ENCODE peak calls at places on chromosomes 4 and X, in seven cellular contexts. Q is NCI-H446, X is T-helper 1 cell, K is HT1080, B is ELR, P is GM18507, C is astrocyte of the cerebellum. G is an unnamed sample.

GRCh38 chr4:38488891-38489861 is 174.8 kb upstream of the KLF3 start:
- DNase-seq in Q (no peak), X (no peak), K (no peak), B (no peak), P (no peak), C (no peak), G (no peak)

GRCh38 chr4:123345132-123345923 is 51.3 kb upstream of the SPRY1 start:
- DNase-seq in Q (no peak), X (no peak), K (no peak), B (no peak), P (no peak), C (no peak), G (no peak)

GRCh38 chr4:77697860-77698599 is 92.4 kb downstream of the CXCL13 start:
- DNase-seq in Q (no peak), X (no peak), K (peak), B (peak), P (no peak), C (peak), G (peak)

GRCh38 chrX:119655125-119655524 is 37.8 kb downstream of the SEPTIN6 start:
- DNase-seq in Q (no peak), X (peak), K (peak), B (peak), P (no peak), C (peak), G (no peak)

GRCh38 chrX:72262077-72262476 is 15.0 kb downstream of the RPS4X start:
- DNase-seq in Q (no peak), X (no peak), K (no peak), B (no peak), P (no peak), C (no peak), G (no peak)

GRCh38 chr4:177339794-177340374 is 30.2 kb downstream of the NEIL3 start:
- DNase-seq in Q (peak), X (no peak), K (peak), B (peak), P (peak), C (peak), G (no peak)

GRCh38 chrX:21375795-21376069 is 1.5 kb downstream of the CNKSR2 start:
- DNase-seq in Q (no peak), X (no peak), K (no peak), B (peak), P (no peak), C (no peak), G (no peak)

GRCh38 chr4:63717384-63717783 is 691.9 kb downstream of the TECRL start:
- DNase-seq in Q (peak), X (no peak), K (peak), B (peak), P (no peak), C (peak), G (no peak)

GRCh38 chr4:15145709-15146108 is 143.4 kb downstream of the CPEB2 start:
- DNase-seq in Q (no peak), X (no peak), K (no peak), B (no peak), P (no peak), C (no peak), G (no peak)

GRCh38 chr4:102862747-102863146 is 6.0 kb upstream of the CISD2 start:
- DNase-seq in Q (no peak), X (no peak), K (no peak), B (no peak), P (no peak), C (no peak), G (no peak)

GRCh38 chr4:137711502-137711901 is 179.2 kb upstream of the PCDH18 start:
- DNase-seq in Q (no peak), X (no peak), K (no peak), B (no peak), P (no peak), C (no peak), G (no peak)

GRCh38 chrX:264634-265455 is 16.3 kb upstream of the PLCXD1 start:
- DNase-seq in Q (no peak), X (no peak), K (no peak), B (no peak), P (no peak), C (no peak), G (no peak)

GRCh38 chr4:98692411-98692810 is 34.0 kb upstream of the TSPAN5 start:
- DNase-seq in Q (no peak), X (no peak), K (no peak), B (no peak), P (no peak), C (no peak), G (no peak)

GRCh38 chrX:20060961-20061868 is 55.5 kb downstream of the MAP7D2 start:
- DNase-seq in Q (no peak), X (no peak), K (no peak), B (no peak), P (no peak), C (no peak), G (peak)

GRCh38 chr4:43471950-43472349 is 579.4 kb downstream of the GRXCR1 start:
- DNase-seq in Q (no peak), X (no peak), K (peak), B (peak), P (no peak), C (no peak), G (no peak)

GRCh38 chrX:45295587-45295986 is 94.9 kb upstream of the DIPK2B start:
- DNase-seq in Q (no peak), X (no peak), K (peak), B (peak), P (no peak), C (peak), G (no peak)

GRCh38 chr4:57109530-57109846 is 697 bp downstream of the IGFBP7 start:
- DNase-seq in Q (no peak), X (no peak), K (peak), B (peak), P (no peak), C (no peak), G (no peak)

GRCh38 chrX:71615954-71616353 is 2.4 kb downstream of the CXCR3 start:
- DNase-seq in Q (no peak), X (no peak), K (no peak), B (no peak), P (no peak), C (no peak), G (no peak)

GRCh38 chrX:131792356-131792749 is 230.7 kb upstream of the STK26 start:
- DNase-seq in Q (no peak), X (no peak), K (no peak), B (peak), P (no peak), C (peak), G (peak)

GRCh38 chr4:3687538-3687937 is 78.6 kb upstream of the ADRA2C start:
- DNase-seq in Q (no peak), X (no peak), K (no peak), B (no peak), P (no peak), C (no peak), G (no peak)

GRCh38 chr4:187922274-187922673 is 73.3 kb upstream of the ZFP42 start:
- DNase-seq in Q (no peak), X (no peak), K (no peak), B (no peak), P (no peak), C (no peak), G (no peak)

GRCh38 chr4:178138491-178138890 is 696.3 kb upstream of the AGA start:
- DNase-seq in Q (no peak), X (no peak), K (no peak), B (no peak), P (no peak), C (no peak), G (no peak)

GRCh38 chr4:8191136-8191747 is 7.8 kb upstream of the SH3TC1 start:
- DNase-seq in Q (no peak), X (no peak), K (peak), B (peak), P (no peak), C (no peak), G (no peak)

GRCh38 chr4:6201580-6202091 is 1.3 kb upstream of the JAKMIP1 start:
- DNase-seq in Q (no peak), X (no peak), K (no peak), B (no peak), P (no peak), C (no peak), G (no peak)

GRCh38 chrX:149829751-149830191 is 48.0 kb downstream of the MAGEA9 start:
- DNase-seq in Q (no peak), X (peak), K (peak), B (peak), P (no peak), C (peak), G (no peak)

GRCh38 chr4:77734928-77735327 is 84.2 kb downstream of the CNOT6L start:
- DNase-seq in Q (no peak), X (no peak), K (peak), B (peak), P (peak), C (peak), G (no peak)

GRCh38 chrX:63508668-63509067 is 157.5 kb upstream of the SPIN4 start:
- DNase-seq in Q (no peak), X (no peak), K (no peak), B (no peak), P (no peak), C (no peak), G (no peak)

GRCh38 chrX:25083661-25084060 is 67.9 kb upstream of the ARX start:
- DNase-seq in Q (no peak), X (no peak), K (peak), B (peak), P (no peak), C (no peak), G (no peak)

GRCh38 chrX:30248854-30249253 is 1.9 kb downstream of the MAGEB1 start:
- DNase-seq in Q (no peak), X (no peak), K (no peak), B (no peak), P (no peak), C (no peak), G (no peak)

GRCh38 chr4:138178566-138178965 is 63.6 kb downstream of the SLC7A11 start:
- DNase-seq in Q (no peak), X (no peak), K (peak), B (peak), P (no peak), C (no peak), G (no peak)

GRCh38 chrX:25131055-25131454 is 115.3 kb upstream of the ARX start:
- DNase-seq in Q (no peak), X (no peak), K (peak), B (peak), P (no peak), C (no peak), G (no peak)

GRCh38 chrX:69104756-69105434 is 60.4 kb downstream of the PJA1 start:
- DNase-seq in Q (no peak), X (no peak), K (no peak), B (no peak), P (no peak), C (no peak), G (no peak)

GRCh38 chr4:113869743-113870375 is 108.3 kb upstream of the CAMK2D start:
- DNase-seq in Q (no peak), X (no peak), K (peak), B (peak), P (peak), C (no peak), G (no peak)

GRCh38 chrX:109872021-109872730 is 130.7 kb upstream of the TMEM164 start:
- DNase-seq in Q (no peak), X (no peak), K (no peak), B (no peak), P (no peak), C (peak), G (no peak)